ENCODE peak calls at places on chromosomes 3 and 15, in ten cellular contexts. R is foreskin keratinocyte; F is stomach; A is esophagus squamous epithelium; K is GM13976; H is T-helper 2 cell; S is OCI-LY7; J is NCI-H2107; Z is fibroblast of villous mesenchyme; E is activated naive CD4-positive, alpha-beta T cell treated with anti-CD3 and anti-CD28 coated beads, Interleukin-2, amount 50 U/mL, for 16 hours. C is an unnamed sample.

GRCh38 chr3:114216186-114216970 is 21.0 kb downstream of the ZNF80 start:
- DNase-seq in R (no peak), F (no peak), A (no peak), K (no peak), H (no peak), S (no peak), J (no peak), Z (no peak), E (no peak), C (no peak)

GRCh38 chr3:136380530-136380929 is 130.4 kb downstream of the PCCB start:
- DNase-seq in R (peak), F (no peak), A (no peak), K (no peak), H (no peak), S (no peak), J (no peak), Z (peak), E (no peak), C (no peak)

GRCh38 chr15:58038426-58039106 is 26.9 kb downstream of the ALDH1A2 start:
- DNase-seq in R (peak), F (peak), A (no peak), K (no peak), H (no peak), S (no peak), J (peak), Z (peak), E (no peak), C (peak)

GRCh38 chr15:29988689-29989088 is 94.1 kb upstream of the GOLGA8J start:
- DNase-seq in R (no peak), F (no peak), A (no peak), K (no peak), H (no peak), S (no peak), J (no peak), Z (no peak), E (no peak), C (no peak)

GRCh38 chr15:96285306-96285705 is 45.2 kb upstream of the NR2F2 start:
- DNase-seq in R (no peak), F (no peak), A (no peak), K (no peak), H (no peak), S (no peak), J (no peak), Z (peak), E (no peak), C (no peak)

GRCh38 chr3:192494176-192494575 is 233.2 kb downstream of the FGF12 start:
- DNase-seq in R (no peak), F (no peak), A (no peak), K (no peak), H (no peak), S (peak), J (no peak), Z (no peak), E (no peak), C (peak)

GRCh38 chr15:101128191-101128590 is 123.7 kb downstream of the CHSY1 start:
- DNase-seq in R (peak), F (no peak), A (no peak), K (no peak), H (no peak), S (no peak), J (no peak), Z (peak), E (no peak), C (no peak)

GRCh38 chr3:80355144-80355543 is 587.3 kb upstream of the ROBO1 start:
- DNase-seq in R (peak), F (no peak), A (no peak), K (no peak), H (no peak), S (no peak), J (no peak), Z (no peak), E (no peak), C (no peak)

GRCh38 chr15:78402056-78402610 is 35.9 kb upstream of the IREB2 start:
- DNase-seq in R (no peak), F (no peak), A (no peak), K (no peak), H (no peak), S (no peak), J (no peak), Z (no peak), E (no peak), C (no peak)

GRCh38 chr3:71997066-71997653 is 212.2 kb upstream of the PROK2 start:
- DNase-seq in R (no peak), F (no peak), A (no peak), K (no peak), H (no peak), S (no peak), J (no peak), Z (no peak), E (no peak), C (no peak)

C was measured in NCI-H2081.